ENCODE peak calls at places on chromosomes 2 and 18, in six cellular contexts. One of them, this sample, is unnamed.
A peak's percentile ranks its signal among the peaks of the same experiment; 100 is the strongest.

GRCh38 chr2:189633392-189633811 is 27.9 kb upstream of the ASNSD1 start:
- DNase-seq in HepG2: no peak
- DNase-seq in GM12878: no peak
- DNase-seq in A549: no peak
- DNase-seq in H1: no peak
- DNase-seq in K562: no peak
- DNase-seq in this sample: no peak

GRCh38 chr2:144377929-144378328 is 142.0 kb downstream of the ZEB2 start:
- DNase-seq in K562: no peak
- DNase-seq in HepG2: no peak
- DNase-seq in H1: no peak
- DNase-seq in A549: no peak
- DNase-seq in GM12878: no peak
- DNase-seq in this sample: peak; percentile 65

GRCh38 chr2:121075006-121075545 is 209.9 kb downstream of the TFCP2L1 start:
- DNase-seq in HepG2: no peak
- DNase-seq in A549: peak; percentile 91
- DNase-seq in K562: peak; percentile 85
- DNase-seq in GM12878: peak; percentile 5
- DNase-seq in H1: peak; percentile 78
- DNase-seq in this sample: peak; percentile 93

GRCh38 chr2:234949762-234950434 is 1.9 kb upstream of the SH3BP4 start:
- DNase-seq in K562: no peak
- DNase-seq in HepG2: peak; percentile 50
- DNase-seq in H1: no peak
- DNase-seq in GM12878: no peak
- DNase-seq in A549: no peak
- DNase-seq in this sample: peak; percentile 100

GRCh38 chr2:156437272-156437671 is 1.1 kb downstream of the GPD2 start:
- DNase-seq in HepG2: no peak
- DNase-seq in K562: no peak
- DNase-seq in H1: no peak
- DNase-seq in A549: no peak
- DNase-seq in GM12878: no peak
- DNase-seq in this sample: peak; percentile 43

GRCh38 chr2:28233070-28233718 is 159.5 kb upstream of the FOSL2 start:
- DNase-seq in HepG2: peak; percentile 25
- DNase-seq in K562: no peak
- DNase-seq in A549: peak; percentile 55
- DNase-seq in GM12878: no peak
- DNase-seq in H1: no peak
- DNase-seq in this sample: peak; percentile 81

GRCh38 chr2:222875482-222875881 is 14.6 kb downstream of the ACSL3 start:
- DNase-seq in A549: no peak
- DNase-seq in H1: no peak
- DNase-seq in K562: no peak
- DNase-seq in GM12878: no peak
- DNase-seq in HepG2: no peak
- DNase-seq in this sample: no peak

GRCh38 chr2:157184161-157184910 is 73.2 kb upstream of the GALNT5 start:
- DNase-seq in HepG2: no peak
- DNase-seq in K562: no peak
- DNase-seq in A549: no peak
- DNase-seq in GM12878: no peak
- DNase-seq in H1: no peak
- DNase-seq in this sample: peak; percentile 71

GRCh38 chr2:101653469-101653868 is 44.0 kb upstream of the MAP4K4 start:
- DNase-seq in H1: no peak
- DNase-seq in GM12878: no peak
- DNase-seq in A549: no peak
- DNase-seq in HepG2: no peak
- DNase-seq in K562: no peak
- DNase-seq in this sample: no peak

GRCh38 chr2:181698230-181698629 is 17.9 kb upstream of the NEUROD1 start:
- DNase-seq in GM12878: no peak
- DNase-seq in K562: no peak
- DNase-seq in A549: no peak
- DNase-seq in HepG2: no peak
- DNase-seq in H1: no peak
- DNase-seq in this sample: no peak

GRCh38 chr18:5582054-5582453 is 38.3 kb upstream of the EPB41L3 start:
- DNase-seq in H1: no peak
- DNase-seq in K562: no peak
- DNase-seq in HepG2: no peak
- DNase-seq in A549: no peak
- DNase-seq in GM12878: no peak
- DNase-seq in this sample: peak; percentile 68

GRCh38 chr2:121031568-121032340 is 253.2 kb downstream of the TFCP2L1 start:
- DNase-seq in K562: no peak
- DNase-seq in HepG2: no peak
- DNase-seq in GM12878: no peak
- DNase-seq in A549: no peak
- DNase-seq in H1: no peak
- DNase-seq in this sample: no peak

GRCh38 chr2:218063541-218064295 is 5.3 kb upstream of the RUFY4 start:
- DNase-seq in HepG2: no peak
- DNase-seq in H1: no peak
- DNase-seq in GM12878: peak; percentile 60
- DNase-seq in A549: no peak
- DNase-seq in K562: no peak
- DNase-seq in this sample: no peak

GRCh38 chr18:37253424-37254255 is 312.0 kb downstream of the CELF4 start:
- DNase-seq in GM12878: no peak
- DNase-seq in H1: peak; percentile 78
- DNase-seq in HepG2: no peak
- DNase-seq in K562: peak; percentile 99
- DNase-seq in A549: peak; percentile 21
- DNase-seq in this sample: no peak

GRCh38 chr2:8211384-8211783 is 470.5 kb upstream of the ID2 start:
- DNase-seq in H1: no peak
- DNase-seq in HepG2: peak; percentile 9
- DNase-seq in K562: no peak
- DNase-seq in GM12878: no peak
- DNase-seq in A549: no peak
- DNase-seq in this sample: no peak

GRCh38 chr2:122261923-122262322 is 506.5 kb downstream of the TSN start:
- DNase-seq in GM12878: no peak
- DNase-seq in A549: no peak
- DNase-seq in HepG2: no peak
- DNase-seq in H1: no peak
- DNase-seq in K562: no peak
- DNase-seq in this sample: no peak

GRCh38 chr2:166344286-166345113 is 31.2 kb downstream of the SCN9A start:
- DNase-seq in K562: no peak
- DNase-seq in H1: no peak
- DNase-seq in A549: no peak
- DNase-seq in HepG2: peak; percentile 70
- DNase-seq in GM12878: no peak
- DNase-seq in this sample: peak; percentile 87

GRCh38 chr2:237421542-237422047 is 7.6 kb upstream of the COL6A3 start:
- DNase-seq in K562: peak; percentile 35
- DNase-seq in GM12878: no peak
- DNase-seq in HepG2: peak; percentile 51
- DNase-seq in A549: peak; percentile 71
- DNase-seq in H1: peak; percentile 92
- DNase-seq in this sample: peak; percentile 90

GRCh38 chr2:107007927-107008326 is 122.0 kb upstream of the ST6GAL2 start:
- DNase-seq in K562: no peak
- DNase-seq in A549: no peak
- DNase-seq in H1: no peak
- DNase-seq in GM12878: no peak
- DNase-seq in HepG2: no peak
- DNase-seq in this sample: no peak

GRCh38 chr2:241508240-241508509 is 209 bp downstream of the STK25 start:
- DNase-seq in K562: peak; percentile 81
- DNase-seq in GM12878: no peak
- DNase-seq in HepG2: no peak
- DNase-seq in A549: no peak
- DNase-seq in H1: no peak
- DNase-seq in this sample: no peak

GRCh38 chr2:51324028-51324427 is 292.1 kb upstream of the NRXN1 start:
- DNase-seq in K562: no peak
- DNase-seq in H1: no peak
- DNase-seq in A549: no peak
- DNase-seq in GM12878: no peak
- DNase-seq in HepG2: no peak
- DNase-seq in this sample: no peak

GRCh38 chr2:171430516-171431410 is 3.0 kb downstream of the METTL8 start:
- DNase-seq in K562: no peak
- DNase-seq in HepG2: no peak
- DNase-seq in H1: no peak
- DNase-seq in GM12878: no peak
- DNase-seq in A549: no peak
- DNase-seq in this sample: no peak

GRCh38 chr2:172597191-172597842 is 41.4 kb downstream of the PDK1 start:
- DNase-seq in GM12878: no peak
- DNase-seq in H1: no peak
- DNase-seq in HepG2: no peak
- DNase-seq in K562: no peak
- DNase-seq in A549: no peak
- DNase-seq in this sample: no peak

GRCh38 chr2:24012521-24013245 is 2.8 kb downstream of the MFSD2B start:
- DNase-seq in HepG2: peak; percentile 16
- DNase-seq in H1: no peak
- DNase-seq in GM12878: no peak
- DNase-seq in K562: no peak
- DNase-seq in A549: no peak
- DNase-seq in this sample: no peak
- H3K27ac ChIP-seq in HepG2: no peak overlapping the region
- H3K27ac ChIP-seq in H1: no peak overlapping the region
- H3K27ac ChIP-seq in GM12878: no peak overlapping the region
- H3K27ac ChIP-seq in K562: peak overlapping the region; percentile 99
- H3K27ac ChIP-seq in A549: peak overlapping the region; percentile 75
- H3K27ac ChIP-seq in this sample: no peak overlapping the region

DNA sequence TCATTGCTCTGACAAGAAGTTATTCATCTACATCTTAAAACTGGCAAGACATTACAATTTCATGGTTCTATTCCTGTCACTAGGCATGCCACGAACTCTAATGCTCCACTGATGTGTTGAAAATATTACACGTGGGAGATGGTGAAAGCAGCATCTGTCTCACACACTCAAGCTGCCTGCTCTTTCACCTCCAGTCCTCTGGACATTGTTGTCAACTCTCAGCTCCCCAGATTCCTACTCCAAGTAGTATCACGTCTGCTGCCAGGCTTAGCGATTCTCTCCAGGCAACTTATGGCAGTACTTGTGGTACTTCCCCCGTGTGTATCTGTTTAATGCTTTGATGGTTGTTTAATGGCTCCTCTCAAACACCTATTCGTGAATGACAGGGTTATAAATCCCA is 103.9 kb downstream of the TMEFF2 start:
- DNase-seq in HepG2: no peak
- DNase-seq in H1: no peak
- DNase-seq in GM12878: no peak
- DNase-seq in A549: no peak
- DNase-seq in K562: no peak
- DNase-seq in this sample: no peak
- TF ChIP-seq USF2 in HepG2: no peak
- TF ChIP-seq USF2 in H1: no peak
- TF ChIP-seq USF2 in GM12878: no peak
- TF ChIP-seq USF2 in A549: no peak
- TF ChIP-seq USF2 in K562: no peak
- TF ChIP-seq USF2 in this sample: no peak

DNA sequence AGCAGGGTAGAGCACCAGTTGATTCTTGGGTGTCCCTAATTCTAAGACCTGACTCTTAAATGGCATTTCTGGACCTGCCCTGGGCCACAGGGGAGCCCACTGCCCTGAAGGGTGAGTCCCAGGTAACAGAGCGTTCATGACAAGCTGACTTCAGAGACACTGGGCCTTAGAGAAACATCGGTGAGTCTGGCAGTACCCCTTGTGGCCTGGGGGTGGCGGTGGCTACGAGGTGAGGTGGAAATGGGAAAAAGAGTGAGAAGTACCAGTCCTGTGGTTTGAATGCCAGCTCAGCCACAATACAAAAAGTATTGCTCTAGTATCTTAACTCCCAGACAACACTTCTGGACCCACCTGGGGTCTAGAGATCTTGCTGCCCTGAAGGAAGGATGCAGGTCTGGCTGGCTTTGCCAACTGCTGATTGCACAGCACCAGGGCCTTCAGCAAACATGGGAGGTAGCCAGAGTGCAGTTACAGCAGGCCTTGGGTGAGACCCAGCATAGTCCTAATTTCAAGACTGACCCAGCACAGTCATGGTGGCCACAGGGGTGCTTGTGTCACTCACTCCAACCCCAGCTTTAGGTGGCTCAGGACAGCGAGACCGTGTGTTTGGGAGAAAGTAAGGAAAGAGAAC is 44.5 kb downstream of the USP34 start:
- DNase-seq in GM12878: no peak
- DNase-seq in A549: peak; percentile 77
- DNase-seq in K562: peak; percentile 56
- DNase-seq in H1: peak; percentile 83
- DNase-seq in HepG2: peak; percentile 66
- DNase-seq in this sample: no peak
- TF ChIP-seq CEBPB in GM12878: no peak
- TF ChIP-seq CEBPB in A549: no peak
- TF ChIP-seq CEBPB in K562: no peak
- TF ChIP-seq CEBPB in H1: no peak
- TF ChIP-seq CEBPB in HepG2: no peak
- TF ChIP-seq CEBPB in this sample: no peak

DNA sequence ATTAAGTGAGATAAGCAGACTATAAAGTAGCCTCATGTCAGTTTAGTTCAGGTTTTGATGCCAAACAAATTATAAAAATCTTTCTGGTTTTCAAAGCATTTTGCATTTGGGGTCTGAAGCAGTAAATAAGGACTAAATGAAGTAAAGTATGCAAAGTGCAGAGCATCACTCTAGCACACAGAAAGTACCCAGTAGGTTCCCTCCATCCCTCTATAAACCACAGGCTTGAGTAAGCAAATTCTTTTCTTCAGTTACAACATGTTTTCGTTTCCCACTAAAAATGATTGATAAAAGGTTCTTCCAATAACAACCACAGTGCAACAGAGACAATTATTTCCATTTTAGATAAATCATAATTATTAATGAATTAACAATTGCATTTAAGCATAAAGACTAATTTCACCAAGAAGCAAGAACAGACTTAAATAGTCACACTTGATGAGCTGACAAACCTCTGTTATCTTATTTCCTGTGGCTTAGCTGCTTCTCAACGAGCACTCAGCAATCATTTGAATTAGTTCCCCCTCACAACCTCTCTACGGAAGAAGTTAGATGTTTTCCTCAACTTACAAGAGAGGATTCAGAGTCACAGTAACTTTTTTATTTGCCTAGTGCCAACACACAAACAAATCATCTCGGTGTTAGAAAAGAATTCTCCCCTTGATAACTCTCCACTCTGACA is 249.8 kb downstream of the NBAS start:
- DNase-seq in A549: no peak
- DNase-seq in HepG2: no peak
- DNase-seq in GM12878: peak; percentile 24
- DNase-seq in H1: no peak
- DNase-seq in K562: no peak
- DNase-seq in this sample: no peak
- H3K27ac ChIP-seq in A549: no peak overlapping the region
- H3K27ac ChIP-seq in HepG2: no peak overlapping the region
- H3K27ac ChIP-seq in GM12878: peak overlapping the region; percentile 62
- H3K27ac ChIP-seq in H1: no peak overlapping the region
- H3K27ac ChIP-seq in K562: no peak overlapping the region
- H3K27ac ChIP-seq in this sample: no peak overlapping the region

This sample was measured in IMR-90.